ENCODE peak calls at places on chromosomes 12 and 14, in six cellular contexts. U is SK-N-SH, H is PC-3, V is neural progenitor cell, D is HCT116, J is GM23248. F is an unnamed sample.

GRCh38 chr14:36057452-36058142 is 118.9 kb downstream of the PTCSC3 start:
- DNase-seq in U (no peak), H (peak; percentile 68), V (no peak), D (peak; percentile 16), J (no peak), F (no peak)

GRCh38 chr12:105418232-105418631 is 87.7 kb downstream of the C12orf75 start:
- DNase-seq in U (no peak), H (peak; percentile 81), V (no peak), D (no peak), J (peak; percentile 90), F (no peak)

GRCh38 chr12:104596128-104596799 is 139.5 kb downstream of the CHST11 start:
- DNase-seq in U (no peak), H (no peak), V (no peak), D (no peak), J (peak; percentile 96), F (no peak)

GRCh38 chr12:39393890-39394289 is 49.0 kb downstream of the KIF21A start:
- DNase-seq in U (no peak), H (no peak), V (peak; percentile 63), D (no peak), J (no peak), F (no peak)

GRCh38 chr14:105149146-105149781 is 19.3 kb downstream of the JAG2 start:
- DNase-seq in U (no peak), H (no peak), V (no peak), D (no peak), J (no peak), F (no peak)

GRCh38 chr12:111434680-111435338 is 29.1 kb downstream of the SH2B3 start:
- DNase-seq in U (no peak), H (no peak), V (no peak), D (no peak), J (peak; percentile 76), F (peak; percentile 66)

GRCh38 chr12:29396774-29397173 is 15.8 kb upstream of the ERGIC2 start:
- DNase-seq in U (no peak), H (peak; percentile 57), V (no peak), D (no peak), J (peak; percentile 41), F (no peak)

GRCh38 chr12:39575498-39575875 is 44.1 kb downstream of the ABCD2 start:
- DNase-seq in U (no peak), H (no peak), V (no peak), D (no peak), J (no peak), F (no peak)

GRCh38 chr12:60106207-60106606 is 510.4 kb downstream of the SLC16A7 start:
- DNase-seq in U (no peak), H (peak; percentile 56), V (no peak), D (no peak), J (peak; percentile 45), F (no peak)

GRCh38 chr12:127803545-127803944 is 463.4 kb upstream of the TMEM132C start:
- DNase-seq in U (no peak), H (no peak), V (no peak), D (no peak), J (peak; percentile 53), F (no peak)

GRCh38 chr14:90645842-90646443 is 170.3 kb downstream of the TTC7B start:
- DNase-seq in U (no peak), H (peak; percentile 84), V (peak; percentile 33), D (peak; percentile 55), J (no peak), F (no peak)

GRCh38 chr12:68078737-68079136 is 80.8 kb downstream of the IFNG start:
- DNase-seq in U (no peak), H (no peak), V (no peak), D (no peak), J (no peak), F (no peak)

GRCh38 chr14:89428556-89429196 is 11.6 kb upstream of the FOXN3 start:
- DNase-seq in U (no peak), H (no peak), V (peak; percentile 26), D (no peak), J (peak; percentile 46), F (no peak)

GRCh38 chr12:92570056-92570753 is 132.6 kb upstream of the PLEKHG7 start:
- DNase-seq in U (peak; percentile 49), H (peak; percentile 91), V (peak; percentile 89), D (peak; percentile 75), J (peak; percentile 79), F (peak; percentile 87)

GRCh38 chr14:61558271-61558670 is 137.0 kb upstream of the HIF1A start:
- DNase-seq in U (no peak), H (no peak), V (no peak), D (no peak), J (no peak), F (no peak)

GRCh38 chr12:1845427-1845826 is 25.1 kb downstream of the LRTM2 start:
- DNase-seq in U (no peak), H (no peak), V (no peak), D (no peak), J (no peak), F (no peak)

GRCh38 chr14:99349721-99350495 is 77.9 kb upstream of the BCL11B start:
- DNase-seq in U (no peak), H (no peak), V (no peak), D (no peak), J (no peak), F (no peak)

GRCh38 chr14:101783260-101784016 is 21.9 kb downstream of the PPP2R5C start:
- DNase-seq in U (no peak), H (no peak), V (no peak), D (no peak), J (no peak), F (no peak)

GRCh38 chr14:85090681-85091080 is 439.3 kb upstream of the FLRT2 start:
- DNase-seq in U (no peak), H (no peak), V (no peak), D (no peak), J (peak; percentile 40), F (no peak)

GRCh38 chr14:95303552-95303951 is 16.2 kb downstream of the CLMN start:
- DNase-seq in U (peak; percentile 68), H (no peak), V (no peak), D (no peak), J (no peak), F (no peak)

GRCh38 chr12:93020225-93020997 is 91.3 kb upstream of the EEA1 start:
- DNase-seq in U (no peak), H (peak; percentile 73), V (no peak), D (no peak), J (no peak), F (no peak)

GRCh38 chr12:40054554-40055226 is 51.2 kb downstream of the SLC2A13 start:
- DNase-seq in U (no peak), H (peak; percentile 61), V (no peak), D (no peak), J (peak; percentile 93), F (no peak)

GRCh38 chr12:42643881-42644579 is 54.5 kb upstream of the PRICKLE1 start:
- DNase-seq in U (peak; percentile 35), H (no peak), V (no peak), D (no peak), J (no peak), F (no peak)

GRCh38 chr12:93156091-93156490 is 221.6 kb upstream of the NUDT4 start:
- DNase-seq in U (no peak), H (no peak), V (no peak), D (no peak), J (no peak), F (no peak)

GRCh38 chr12:115451785-115452736 is 768.1 kb upstream of the TBX3 start:
- DNase-seq in U (peak; percentile 88), H (peak; percentile 42), V (peak; percentile 93), D (no peak), J (peak; percentile 65), F (peak; percentile 6)

GRCh38 chr14:99273025-99273723 is 1.2 kb upstream of the BCL11B start:
- DNase-seq in U (peak; percentile 43), H (no peak), V (peak; percentile 68), D (no peak), J (peak; percentile 18), F (no peak)

GRCh38 chr14:58730793-58731464 is 93.2 kb downstream of the DACT1 start:
- DNase-seq in U (no peak), H (no peak), V (no peak), D (no peak), J (peak; percentile 73), F (no peak)

GRCh38 chr12:49236423-49236822 is 28.5 kb upstream of the TUBA1C start:
- DNase-seq in U (no peak), H (peak; percentile 35), V (no peak), D (no peak), J (no peak), F (no peak)

GRCh38 chr12:49231881-49232650 is 32.8 kb upstream of the TUBA1C start:
- DNase-seq in U (no peak), H (no peak), V (peak; percentile 28), D (no peak), J (no peak), F (no peak)

GRCh38 chr12:49230810-49231209 is 34.1 kb upstream of the TUBA1C start:
- DNase-seq in U (no peak), H (no peak), V (no peak), D (no peak), J (no peak), F (no peak)

GRCh38 chr12:49232940-49233841 is 31.7 kb upstream of the TUBA1C start:
- DNase-seq in U (peak; percentile 64), H (no peak), V (peak; percentile 92), D (no peak), J (no peak), F (no peak)

GRCh38 chr12:49233842-49234526 is 30.9 kb upstream of the TUBA1C start:
- DNase-seq in U (no peak), H (no peak), V (no peak), D (no peak), J (no peak), F (no peak)
- TF ChIP-seq EZH2phosphoT487 in U (no peak), H (no peak), V (no peak), D (no peak), J (no peak), F (no peak)

GRCh38 chr12:64757778-64758177 is 1.4 kb downstream of the GNS start:
- DNase-seq in U (no peak), H (no peak), V (no peak), D (no peak), J (peak; percentile 18), F (no peak)
- H3K9ac ChIP-seq in U (no peak overlapping the region), H (no peak overlapping the region), V (no peak overlapping the region), D (no peak overlapping the region), J (no peak overlapping the region), F (no peak overlapping the region)

GRCh38 chr12:113860950-113861349 is 105.2 kb downstream of the RBM19 start:
- DNase-seq in U (no peak), H (no peak), V (no peak), D (no peak), J (peak; percentile 76), F (no peak)
- TF ChIP-seq EZH2phosphoT487 in U (no peak), H (no peak), V (no peak), D (no peak), J (no peak), F (no peak)

DNA sequence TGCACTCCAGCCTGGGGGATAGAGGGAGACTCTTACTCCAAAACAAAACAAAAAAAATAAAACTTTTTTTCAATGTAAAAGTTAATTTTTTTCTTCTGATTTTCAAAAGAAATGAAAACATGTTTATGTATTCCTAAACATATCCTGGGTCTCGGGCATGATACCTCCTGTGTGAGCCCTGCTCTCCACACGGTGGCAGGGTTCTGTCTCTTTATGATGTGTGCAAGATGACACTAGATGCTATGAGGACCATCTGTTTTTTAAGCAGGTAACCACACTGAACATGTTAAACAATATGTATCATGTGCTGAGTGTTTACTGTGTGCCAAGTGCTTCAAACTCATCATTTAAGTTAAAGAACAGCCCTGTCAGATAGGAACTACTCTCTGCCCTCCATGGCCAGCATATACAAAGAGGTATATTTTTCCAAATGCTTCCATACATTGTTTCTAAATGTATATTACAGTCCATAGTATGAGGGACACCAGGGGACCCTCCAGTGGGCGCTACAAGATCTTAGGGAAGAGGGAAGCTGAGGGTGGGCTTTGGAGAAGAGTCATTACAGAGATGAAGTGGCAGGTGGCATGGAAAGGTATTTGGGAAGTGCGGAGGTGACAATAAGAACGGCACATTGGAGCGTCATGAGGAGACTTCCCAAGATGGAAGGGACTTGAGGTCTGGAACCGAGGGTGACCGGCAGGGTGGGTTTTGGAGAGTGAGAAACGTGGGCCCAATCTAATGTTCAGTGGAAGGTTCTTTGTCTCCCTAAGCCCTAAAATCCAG is 28.5 kb downstream of the FOS start:
- DNase-seq in U (peak; percentile 41), H (peak; percentile 57), V (peak; percentile 39), D (peak; percentile 26), J (peak; percentile 51), F (peak; percentile 10)
- H3K9ac ChIP-seq in U (no peak overlapping the region), H (no peak overlapping the region), V (no peak overlapping the region), D (no peak overlapping the region), J (no peak overlapping the region), F (no peak overlapping the region)

F was measured in MM.1S.